ENCODE peak calls at places on chromosomes 7 and 10, in five cellular contexts. L is spleen, Q is heart left ventricle, F is ovary, R is Peyer's patch. D is an unnamed sample.

GRCh38 chr10:131738396-131738735 is 162.4 kb upstream of the PPP2R2D start:
- DNase-seq in L (peak; percentile 58), Q (no peak), F (no peak), R (peak; percentile 19), D (peak; percentile 25)

GRCh38 chr7:101395376-101395775 is 32.7 kb downstream of the COL26A1 start:
- DNase-seq in L (no peak), Q (no peak), F (no peak), R (no peak), D (no peak)

GRCh38 chr10:104333728-104334373 is 4.4 kb downstream of the ITPRIP start:
- DNase-seq in L (peak; percentile 63), Q (no peak), F (peak; percentile 20), R (peak; percentile 43), D (peak; percentile 50)

GRCh38 chr10:24363070-24363469 is 154.1 kb downstream of the KIAA1217 start:
- DNase-seq in L (no peak), Q (no peak), F (no peak), R (no peak), D (no peak)

GRCh38 chr10:44306762-44307161 is 78.1 kb downstream of the CXCL12 start:
- DNase-seq in L (no peak), Q (no peak), F (no peak), R (no peak), D (no peak)

GRCh38 chr10:36573246-36573645 is 552.2 kb upstream of the ANKRD30A start:
- DNase-seq in L (no peak), Q (no peak), F (no peak), R (no peak), D (no peak)

GRCh38 chr7:124777268-124777667 is 11.7 kb upstream of the GPR37 start:
- DNase-seq in L (no peak), Q (no peak), F (no peak), R (no peak), D (no peak)

GRCh38 chr10:36608866-36609265 is 516.5 kb upstream of the ANKRD30A start:
- DNase-seq in L (no peak), Q (no peak), F (no peak), R (no peak), D (no peak)

GRCh38 chr10:48282829-48283228 is 8.3 kb upstream of the FRMPD2 start:
- DNase-seq in L (no peak), Q (no peak), F (no peak), R (no peak), D (no peak)

GRCh38 chr10:72276013-72276387 is 2.3 kb downstream of the DDIT4 start:
- DNase-seq in L (no peak), Q (no peak), F (peak; percentile 54), R (peak; percentile 66), D (no peak)

GRCh38 chr7:74025146-74025545 is 2.8 kb upstream of the ELN start:
- DNase-seq in L (no peak), Q (no peak), F (no peak), R (no peak), D (no peak)

GRCh38 chr10:8073696-8074416 is 19.4 kb downstream of the GATA3 start:
- DNase-seq in L (no peak), Q (no peak), F (no peak), R (no peak), D (no peak)

GRCh38 chr7:151269511-151269910 is 21.0 kb upstream of the SMARCD3 start:
- DNase-seq in L (no peak), Q (no peak), F (no peak), R (no peak), D (no peak)

GRCh38 chr7:115410427-115410805 is 488.5 kb downstream of the MDFIC start:
- DNase-seq in L (no peak), Q (no peak), F (no peak), R (no peak), D (no peak)

GRCh38 chr10:110317866-110318850 is 13.4 kb upstream of the SMNDC1 start:
- DNase-seq in L (no peak), Q (no peak), F (no peak), R (no peak), D (no peak)

GRCh38 chr7:85682819-85683218 is 496.0 kb upstream of the SEMA3D start:
- DNase-seq in L (no peak), Q (no peak), F (no peak), R (no peak), D (no peak)

GRCh38 chr7:101536232-101536631 is 92.9 kb downstream of the MYL10 start:
- DNase-seq in L (no peak), Q (peak; percentile 46), F (no peak), R (no peak), D (no peak)

GRCh38 chr7:105304040-105304895 is 84.5 kb downstream of the SRPK2 start:
- DNase-seq in L (no peak), Q (no peak), F (no peak), R (no peak), D (no peak)

GRCh38 chr7:101903505-101903849 is 86.1 kb downstream of the CUX1 start:
- DNase-seq in L (peak; percentile 16), Q (no peak), F (no peak), R (no peak), D (no peak)

GRCh38 chr7:158973440-158973839 is 117.1 kb downstream of the DYNC2I1 start:
- DNase-seq in L (no peak), Q (no peak), F (peak; percentile 51), R (no peak), D (no peak)

GRCh38 chr10:14486777-14487510 is 156.2 kb upstream of the FRMD4A start:
- DNase-seq in L (no peak), Q (no peak), F (peak; percentile 54), R (no peak), D (no peak)

GRCh38 chr10:14485986-14486385 is 155.3 kb upstream of the FRMD4A start:
- DNase-seq in L (no peak), Q (no peak), F (no peak), R (no peak), D (no peak)

GRCh38 chr10:14489522-14490177 is 158.9 kb upstream of the FRMD4A start:
- DNase-seq in L (no peak), Q (no peak), F (no peak), R (no peak), D (no peak)

GRCh38 chr10:14483417-14483816 is 152.7 kb upstream of the FRMD4A start:
- DNase-seq in L (no peak), Q (no peak), F (no peak), R (no peak), D (no peak)

GRCh38 chr10:14487511-14487909 is 156.8 kb upstream of the FRMD4A start:
- DNase-seq in L (no peak), Q (no peak), F (no peak), R (no peak), D (no peak)
- TF ChIP-seq POLR2A in L (no peak), Q (no peak), F (no peak), R (no peak), D (no peak)

GRCh38 chr10:31945392-31945791 is 16.8 kb upstream of the ARHGAP12 start:
- DNase-seq in L (no peak), Q (no peak), F (no peak), R (no peak), D (no peak)

GRCh38 chr10:31942435-31942834 is 13.8 kb upstream of the ARHGAP12 start:
- DNase-seq in L (no peak), Q (no peak), F (no peak), R (no peak), D (no peak)

GRCh38 chr10:31940839-31941653 is 12.4 kb upstream of the ARHGAP12 start:
- DNase-seq in L (no peak), Q (no peak), F (no peak), R (peak; percentile 78), D (peak; percentile 80)

GRCh38 chr10:31944071-31944433 is 15.4 kb upstream of the ARHGAP12 start:
- DNase-seq in L (no peak), Q (no peak), F (no peak), R (no peak), D (no peak)

GRCh38 chr10:31942892-31943291 is 14.3 kb upstream of the ARHGAP12 start:
- DNase-seq in L (no peak), Q (no peak), F (no peak), R (no peak), D (no peak)
- H3K4me1 ChIP-seq in L (peaks cover 41% of the 10 kb centered on the region), Q (peaks cover 5% of the 10 kb centered on the region), F (peaks cover 4% of the 10 kb centered on the region), R (no peaks in the 10 kb centered on the region), D (peaks cover 43% of the 10 kb centered on the region)

GRCh38 chr7:100220833-100221718 is 1.3 kb downstream of the PVRIG start:
- DNase-seq in L (peak; percentile 93), Q (no peak), F (no peak), R (peak; percentile 93), D (no peak)

GRCh38 chr7:100219271-100219737 is 445 bp upstream of the PVRIG start:
- DNase-seq in L (peak; percentile 82), Q (no peak), F (no peak), R (no peak), D (no peak)

GRCh38 chr7:100221767-100222444 is 2.2 kb downstream of the PVRIG start:
- DNase-seq in L (no peak), Q (no peak), F (no peak), R (no peak), D (no peak)

GRCh38 chr7:100222445-100223132 is 2.8 kb downstream of the PVRIG start:
- DNase-seq in L (no peak), Q (no peak), F (no peak), R (no peak), D (no peak)
- H3K4me3 ChIP-seq in L (no peak overlapping the region), Q (no peak overlapping the region), F (no peak overlapping the region), R (no peak overlapping the region), D (no peak overlapping the region)

GRCh38 chr10:127468632-127469031 is 80.5 kb upstream of the NPS start:
- DNase-seq in L (no peak), Q (no peak), F (no peak), R (no peak), D (no peak)
- TF ChIP-seq POLR2A in L (no peak), Q (no peak), F (no peak), R (no peak), D (no peak)

DNA sequence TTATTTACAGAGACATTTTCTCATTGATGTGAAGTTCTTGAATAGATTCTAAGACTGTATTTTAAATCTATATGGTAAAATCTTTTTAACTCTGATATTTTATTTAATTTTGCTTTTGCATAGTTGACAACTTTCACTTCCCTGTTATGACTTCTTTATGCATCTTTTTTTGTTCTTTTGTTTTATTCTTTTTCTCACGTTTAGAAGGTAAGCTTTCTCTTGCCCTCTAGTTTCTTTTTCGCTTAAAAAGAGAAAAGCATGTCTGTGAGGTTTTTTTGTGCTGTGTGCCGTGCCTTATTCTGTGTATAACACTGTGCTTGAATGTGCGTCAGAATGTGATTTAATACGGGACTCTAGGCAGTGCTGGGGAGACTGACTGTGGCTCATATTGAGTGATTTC is 74.7 kb downstream of the AP3M1 start:
- DNase-seq in L (no peak), Q (no peak), F (no peak), R (no peak), D (no peak)
- H3K4me1 ChIP-seq in L (peaks cover 77% of the 10 kb centered on the region), Q (peaks cover 48% of the 10 kb centered on the region), F (peaks cover 7% of the 10 kb centered on the region), R (no peaks in the 10 kb centered on the region), D (peaks cover 11% of the 10 kb centered on the region)

D was measured in suprapubic skin.